ENCODE peak calls at places on chromosomes 6 and 20, in ten cellular contexts. G is tibial artery, T is fibroblast of mammary gland, M is sigmoid colon, C is fibroblast of pulmonary artery, V is tibial nerve, S is heart left ventricle, Y is cardiac fibroblast, D is suprapubic skin, X is upper lobe of left lung. W is an unnamed sample.

GRCh38 chr20:62066983-62067433 is 1.3 kb upstream of the TAF4 start:
- DNase-seq in G (no peak), T (no peak), M (no peak), C (peak), V (no peak), S (no peak), Y (peak), D (no peak), X (no peak), W (peak)

GRCh38 chr20:49899551-49900383 is 15.6 kb downstream of the SPATA2 start:
- DNase-seq in G (peak), T (no peak), M (peak), C (no peak), V (no peak), S (no peak), Y (no peak), D (no peak), X (no peak), W (no peak)

GRCh38 chr6:42090819-42091717 is 40.7 kb downstream of the TAF8 start:
- DNase-seq in G (no peak), T (no peak), M (no peak), C (no peak), V (no peak), S (no peak), Y (no peak), D (no peak), X (no peak), W (no peak)

GRCh38 chr6:24583463-24584389 is 62.3 kb downstream of the KIAA0319 start:
- DNase-seq in G (peak), T (peak), M (peak), C (peak), V (peak), S (peak), Y (peak), D (no peak), X (no peak), W (peak)

GRCh38 chr6:135871878-135872277 is 20.4 kb downstream of the PDE7B start:
- DNase-seq in G (no peak), T (peak), M (no peak), C (peak), V (no peak), S (no peak), Y (peak), D (no peak), X (no peak), W (peak)

GRCh38 chr6:152244998-152245630 is 392.0 kb downstream of the SYNE1 start:
- DNase-seq in G (no peak), T (peak), M (no peak), C (no peak), V (no peak), S (no peak), Y (no peak), D (no peak), X (no peak), W (peak)

GRCh38 chr20:63552481-63553249 is 1.3 kb upstream of the FNDC11 start:
- DNase-seq in G (no peak), T (no peak), M (no peak), C (no peak), V (no peak), S (no peak), Y (no peak), D (no peak), X (no peak), W (no peak)

GRCh38 chr6:90940812-90941481 is 354.1 kb upstream of the MAP3K7 start:
- DNase-seq in G (no peak), T (peak), M (no peak), C (peak), V (no peak), S (no peak), Y (peak), D (no peak), X (no peak), W (peak)

GRCh38 chr6:26536571-26537159 is 1.5 kb upstream of the HMGN4 start:
- DNase-seq in G (no peak), T (peak), M (peak), C (peak), V (no peak), S (no peak), Y (peak), D (no peak), X (no peak), W (peak)

GRCh38 chr6:119148102-119148824 is 69.8 kb upstream of the FAM184A start:
- DNase-seq in G (no peak), T (peak), M (no peak), C (peak), V (no peak), S (peak), Y (peak), D (no peak), X (no peak), W (peak)

GRCh38 chr20:36941403-36941835 is 10.1 kb downstream of the SAMHD1 start:
- DNase-seq in G (no peak), T (peak), M (no peak), C (peak), V (no peak), S (no peak), Y (no peak), D (peak), X (no peak), W (no peak)

GRCh38 chr20:21090738-21091120 is 15.4 kb downstream of the LINC00237 start:
- DNase-seq in G (no peak), T (no peak), M (no peak), C (no peak), V (no peak), S (no peak), Y (no peak), D (no peak), X (no peak), W (no peak)

GRCh38 chr6:32982702-32983492 is 14.5 kb downstream of the BRD2 start:
- DNase-seq in G (no peak), T (no peak), M (no peak), C (no peak), V (no peak), S (no peak), Y (peak), D (no peak), X (no peak), W (no peak)

GRCh38 chr6:157585274-157586087 is 204.5 kb downstream of the ZDHHC14 start:
- DNase-seq in G (no peak), T (no peak), M (no peak), C (no peak), V (no peak), S (no peak), Y (no peak), D (no peak), X (no peak), W (no peak)

GRCh38 chr20:49552007-49552406 is 15.9 kb downstream of the PTGIS start:
- DNase-seq in G (no peak), T (no peak), M (peak), C (no peak), V (no peak), S (no peak), Y (no peak), D (peak), X (no peak), W (no peak)

GRCh38 chr20:57386762-57387161 is 4.4 kb upstream of the RBM38 start:
- DNase-seq in G (no peak), T (no peak), M (no peak), C (no peak), V (no peak), S (no peak), Y (no peak), D (no peak), X (no peak), W (no peak)

GRCh38 chr6:152112503-152113261 is 305.2 kb downstream of the ESR1 start:
- DNase-seq in G (peak), T (no peak), M (peak), C (no peak), V (peak), S (peak), Y (no peak), D (no peak), X (peak), W (no peak)

GRCh38 chr6:33248643-33248931 is 23.1 kb downstream of the VPS52 start:
- DNase-seq in G (no peak), T (peak), M (no peak), C (peak), V (no peak), S (no peak), Y (peak), D (no peak), X (no peak), W (peak)

GRCh38 chr20:20003088-20003954 is 13.8 kb upstream of the NAA20 start:
- DNase-seq in G (peak), T (peak), M (peak), C (peak), V (no peak), S (peak), Y (peak), D (no peak), X (no peak), W (no peak)

GRCh38 chr6:71892641-71893040 is 6.3 kb downstream of the RIMS1 start:
- DNase-seq in G (no peak), T (no peak), M (no peak), C (no peak), V (no peak), S (no peak), Y (no peak), D (no peak), X (no peak), W (no peak)

GRCh38 chr6:147507162-147508072 is 1.1 kb upstream of the SAMD5 start:
- DNase-seq in G (no peak), T (no peak), M (no peak), C (no peak), V (no peak), S (peak), Y (peak), D (no peak), X (no peak), W (no peak)

GRCh38 chr6:158358450-158359077 is 46.3 kb downstream of the TULP4 start:
- DNase-seq in G (no peak), T (no peak), M (no peak), C (no peak), V (no peak), S (no peak), Y (no peak), D (no peak), X (no peak), W (no peak)

GRCh38 chr20:56362833-56363413 is 4.1 kb downstream of the FAM210B start:
- DNase-seq in G (no peak), T (peak), M (no peak), C (no peak), V (no peak), S (peak), Y (no peak), D (no peak), X (no peak), W (no peak)

GRCh38 chr20:62063601-62063980 is 2.1 kb downstream of the TAF4 start:
- DNase-seq in G (no peak), T (peak), M (no peak), C (no peak), V (no peak), S (no peak), Y (peak), D (no peak), X (peak), W (peak)

GRCh38 chr20:44247131-44247571 is at the start of gene GDAP1L1:
- DNase-seq in G (no peak), T (no peak), M (no peak), C (no peak), V (no peak), S (peak), Y (no peak), D (no peak), X (peak), W (no peak)

GRCh38 chr6:160065200-160065599 is 56.4 kb upstream of the SLC22A1 start:
- DNase-seq in G (no peak), T (no peak), M (no peak), C (no peak), V (no peak), S (no peak), Y (no peak), D (no peak), X (no peak), W (no peak)

GRCh38 chr6:4295058-4295788 is 159.8 kb upstream of the ECI2 start:
- DNase-seq in G (no peak), T (no peak), M (no peak), C (no peak), V (no peak), S (no peak), Y (no peak), D (no peak), X (no peak), W (no peak)

GRCh38 chr20:1835531-1835930 is 59.7 kb upstream of the SIRPA start:
- DNase-seq in G (no peak), T (no peak), M (no peak), C (no peak), V (no peak), S (no peak), Y (no peak), D (no peak), X (no peak), W (no peak)

GRCh38 chr20:46423342-46423741 is 16.9 kb upstream of the ELMO2 start:
- DNase-seq in G (no peak), T (no peak), M (no peak), C (no peak), V (no peak), S (no peak), Y (no peak), D (no peak), X (no peak), W (no peak)

GRCh38 chr20:46914789-46915359 is 20.2 kb downstream of the EYA2 start:
- DNase-seq in G (no peak), T (peak), M (peak), C (no peak), V (peak), S (no peak), Y (no peak), D (no peak), X (no peak), W (peak)

GRCh38 chr6:37006793-37007339 is 1.4 kb downstream of the FGD2 start:
- DNase-seq in G (no peak), T (peak), M (no peak), C (peak), V (no peak), S (no peak), Y (peak), D (no peak), X (no peak), W (peak)

GRCh38 chr20:47263502-47264084 is 92.9 kb downstream of the ZMYND8 start:
- DNase-seq in G (no peak), T (no peak), M (peak), C (no peak), V (no peak), S (no peak), Y (no peak), D (no peak), X (no peak), W (peak)

GRCh38 chr6:157632821-157633220 is 190.2 kb upstream of the SNX9 start:
- DNase-seq in G (no peak), T (peak), M (peak), C (peak), V (no peak), S (no peak), Y (peak), D (no peak), X (no peak), W (peak)

GRCh38 chr6:110255356-110255755 is 75.1 kb downstream of the CDC40 start:
- DNase-seq in G (no peak), T (peak), M (no peak), C (peak), V (no peak), S (no peak), Y (peak), D (no peak), X (no peak), W (peak)

GRCh38 chr6:57174511-57174907 is 2.4 kb downstream of the BAG2 start:
- DNase-seq in G (no peak), T (no peak), M (no peak), C (no peak), V (no peak), S (no peak), Y (no peak), D (no peak), X (no peak), W (no peak)

GRCh38 chr6:57173056-57173885 is 1.1 kb downstream of the BAG2 start:
- DNase-seq in G (no peak), T (no peak), M (no peak), C (peak), V (no peak), S (peak), Y (peak), D (no peak), X (no peak), W (no peak)

GRCh38 chr6:57173886-57174510 is 1.9 kb downstream of the BAG2 start:
- DNase-seq in G (no peak), T (peak), M (no peak), C (peak), V (no peak), S (no peak), Y (peak), D (no peak), X (no peak), W (peak)

GRCh38 chr6:57177545-57178225 is 5.6 kb downstream of the BAG2 start:
- DNase-seq in G (peak), T (peak), M (peak), C (peak), V (peak), S (peak), Y (peak), D (peak), X (no peak), W (peak)

DNA sequence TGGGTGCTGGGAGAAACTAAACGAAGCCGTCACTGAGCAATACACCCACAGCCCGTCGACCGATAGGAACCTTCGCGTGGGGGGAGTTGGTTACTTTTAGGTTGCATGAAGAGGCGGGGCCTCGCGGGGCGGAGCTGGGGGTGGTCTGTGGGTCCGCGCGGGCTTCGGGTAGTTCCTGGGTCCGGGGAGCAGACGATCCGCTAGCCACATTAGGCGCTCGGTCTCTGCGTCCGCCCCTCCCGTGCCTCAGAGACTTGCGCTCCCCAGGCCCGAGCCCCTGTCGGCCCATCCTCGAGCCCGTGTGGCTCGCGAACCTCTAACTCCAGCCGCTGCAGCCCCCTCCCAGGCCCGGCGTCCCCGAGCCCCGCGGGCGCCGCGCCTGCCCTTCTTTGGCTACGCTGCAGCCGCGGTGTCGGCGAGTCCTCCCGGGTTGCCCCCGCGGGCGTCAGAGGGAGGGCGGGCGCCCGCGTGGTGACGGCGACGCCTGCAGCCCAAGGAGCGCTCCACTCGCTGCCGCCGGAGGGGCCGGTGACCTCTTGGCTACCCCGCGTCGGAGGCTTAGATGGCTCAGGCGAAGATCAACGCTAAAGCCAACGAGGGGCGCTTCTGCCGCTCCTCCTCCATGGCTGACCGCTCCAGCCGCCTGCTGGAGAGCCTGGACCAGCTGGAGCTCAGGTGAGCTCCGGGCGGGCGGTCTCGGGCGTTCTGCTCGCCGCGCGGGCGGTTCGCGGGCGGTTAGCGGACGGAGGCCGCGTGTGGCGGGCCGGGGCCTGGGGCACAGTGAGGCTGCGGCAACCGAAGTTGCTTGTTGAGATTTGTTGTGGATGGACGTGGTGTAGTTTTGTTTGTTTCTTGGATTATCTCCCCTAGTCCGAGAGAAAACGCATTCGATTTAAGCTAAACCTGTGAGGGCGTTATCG is at the start of gene BAG2:
- DNase-seq in G (peak), T (peak), M (peak), C (peak), V (peak), S (peak), Y (peak), D (peak), X (peak), W (peak)
- TF ChIP-seq CTCF in G (peak), T (no peak), M (peak), C (no peak), V (peak), S (peak), Y (peak), D (no peak), X (peak), W (no peak)

DNA sequence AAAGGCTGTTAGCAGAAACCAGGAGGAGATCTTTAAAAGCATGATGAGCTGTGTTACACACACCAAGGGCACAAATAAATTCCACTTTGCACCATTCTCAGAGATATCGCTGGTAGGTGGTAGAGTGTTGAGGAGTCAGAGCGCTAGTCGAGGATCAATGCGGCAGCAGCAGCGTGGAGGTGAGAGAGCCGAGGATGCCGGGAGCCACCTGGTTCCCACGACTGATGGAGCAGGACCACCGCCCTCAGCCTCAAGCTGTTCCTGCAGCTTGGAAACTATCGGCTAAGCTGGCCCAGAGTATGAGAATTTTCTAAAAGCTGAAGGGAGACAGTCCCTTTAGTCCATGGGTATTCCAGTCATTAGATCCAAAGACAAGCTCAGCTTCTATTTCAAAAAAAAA is 106.3 kb downstream of the LCA5 start:
- DNase-seq in G (no peak), T (no peak), M (no peak), C (no peak), V (no peak), S (no peak), Y (no peak), D (no peak), X (peak), W (no peak)
- H3K4me3 ChIP-seq in G (no peak), T (no peak), M (no peak), C (no peak), V (no peak), S (no peak), Y (no peak), D (no peak), X (no peak), W (no peak)

GRCh38 chr20:4025125-4025524 is 9.8 kb upstream of the RNF24 start:
- DNase-seq in G (no peak), T (no peak), M (no peak), C (no peak), V (no peak), S (no peak), Y (no peak), D (no peak), X (no peak), W (no peak)

GRCh38 chr20:4027590-4028265 is 12.4 kb upstream of the RNF24 start:
- DNase-seq in G (no peak), T (no peak), M (no peak), C (no peak), V (no peak), S (no peak), Y (no peak), D (no peak), X (no peak), W (no peak)

GRCh38 chr20:4022386-4023350 is 7.3 kb upstream of the RNF24 start:
- DNase-seq in G (no peak), T (peak), M (no peak), C (no peak), V (no peak), S (no peak), Y (no peak), D (no peak), X (no peak), W (peak)

GRCh38 chr20:4025679-4026078 is 10.3 kb upstream of the RNF24 start:
- DNase-seq in G (no peak), T (no peak), M (no peak), C (no peak), V (no peak), S (no peak), Y (no peak), D (no peak), X (no peak), W (no peak)

GRCh38 chr20:4026093-4026601 is 10.8 kb upstream of the RNF24 start:
- DNase-seq in G (no peak), T (peak), M (peak), C (peak), V (no peak), S (peak), Y (peak), D (no peak), X (no peak), W (peak)
- TF ChIP-seq CTCF in G (peak), T (peak), M (no peak), C (peak), V (no peak), S (peak), Y (peak), D (no peak), X (peak), W (peak)

GRCh38 chr20:59938221-59938620 is 1.9 kb downstream of the PPP1R3D start:
- DNase-seq in G (no peak), T (peak), M (no peak), C (peak), V (no peak), S (no peak), Y (peak), D (no peak), X (no peak), W (peak)
- H3K4me3 ChIP-seq in G (peak), T (no peak), M (peak), C (no peak), V (no peak), S (peak), Y (no peak), D (peak), X (peak), W (peak)

GRCh38 chr20:33673411-33674293 is 576 bp downstream of the NECAB3 start:
- DNase-seq in G (peak), T (peak), M (peak), C (no peak), V (no peak), S (no peak), Y (peak), D (no peak), X (peak), W (no peak)
- TF ChIP-seq CTCF in G (no peak), T (no peak), M (no peak), C (no peak), V (no peak), S (no peak), Y (no peak), D (no peak), X (no peak), W (no peak)

GRCh38 chr6:133411757-133412156 is 170.6 kb downstream of the EYA4 start:
- DNase-seq in G (no peak), T (no peak), M (no peak), C (no peak), V (no peak), S (no peak), Y (no peak), D (no peak), X (no peak), W (no peak)
- H3K4me3 ChIP-seq in G (no peak), T (no peak), M (no peak), C (no peak), V (no peak), S (no peak), Y (no peak), D (no peak), X (no peak), W (no peak)

W was measured in AG10803.